ENCODE peak calls at places on chromosomes 13 and 19, in four cellular contexts. W is H54, E is HTR-8/SVneo, Y is NCI-H146. I is an unnamed sample.

GRCh38 chr19:31586282-31586681 is 237.0 kb upstream of the TSHZ3 start:
- DNase-seq in W (no peak), Y (no peak), E (no peak), I (no peak)

GRCh38 chr19:58560007-58560887 is 1.8 kb upstream of the UBE2M start:
- DNase-seq in E (no peak), Y (no peak), W (no peak), I (no peak)

GRCh38 chr19:55703790-55704215 is 28.8 kb downstream of the EPN1 start:
- DNase-seq in E (no peak), W (peak), Y (no peak), I (peak)

GRCh38 chr19:55368701-55369563 is 1.3 kb downstream of the IL11 start:
- DNase-seq in Y (peak), W (peak), E (no peak), I (peak)

GRCh38 chr19:19122902-19123301 is 15.4 kb downstream of the TMEM161A start:
- DNase-seq in W (no peak), E (no peak), Y (no peak), I (no peak)

GRCh38 chr19:17629760-17630159 is 58.4 kb downstream of the UNC13A start:
- DNase-seq in E (no peak), W (no peak), Y (no peak), I (no peak)

GRCh38 chr13:114024603-114025431 is 50.9 kb upstream of the C13orf46 start:
- DNase-seq in E (no peak), W (no peak), Y (no peak), I (no peak)

GRCh38 chr19:29211562-29212416 is 1.2 kb downstream of the UQCRFS1 start:
- DNase-seq in E (no peak), Y (no peak), W (no peak), I (no peak)

GRCh38 chr13:87975035-87975434 is 303.9 kb downstream of the SLITRK5 start:
- DNase-seq in E (no peak), W (no peak), Y (no peak), I (no peak)

GRCh38 chr13:31824705-31825512 is 85.6 kb downstream of the RXFP2 start:
- DNase-seq in Y (peak), W (no peak), E (no peak), I (peak)

GRCh38 chr13:48511621-48512232 is 21.2 kb downstream of the RCBTB2 start:
- DNase-seq in Y (no peak), W (no peak), E (no peak), I (no peak)

GRCh38 chr13:25375727-25376358 is 4.1 kb downstream of the ATP8A2 start:
- DNase-seq in W (peak), E (peak), Y (peak), I (peak)

GRCh38 chr19:33815410-33816340 is 19.0 kb downstream of the KCTD15 start:
- DNase-seq in Y (no peak), W (no peak), E (no peak), I (peak)

GRCh38 chr13:109858319-109858718 is 71.9 kb upstream of the IRS2 start:
- DNase-seq in E (no peak), Y (no peak), W (no peak), I (no peak)

GRCh38 chr19:36128392-36128736 is 11.5 kb upstream of the CAPNS1 start:
- DNase-seq in Y (peak), E (no peak), W (no peak), I (no peak)

GRCh38 chr19:56405062-56405461 is 930 bp downstream of the ZNF583 start:
- DNase-seq in W (no peak), E (no peak), Y (no peak), I (no peak)

GRCh38 chr19:58399903-58400637 is 4.6 kb downstream of the RNF225 start:
- DNase-seq in Y (peak), W (no peak), E (no peak), I (no peak)

GRCh38 chr13:50026788-50027473 is 11.7 kb downstream of the KCNRG start:
- DNase-seq in Y (no peak), W (no peak), E (no peak), I (no peak)

GRCh38 chr13:75699062-75699461 is 62.9 kb downstream of the LMO7 start:
- DNase-seq in Y (no peak), W (no peak), E (no peak), I (no peak)

GRCh38 chr13:30829145-30829544 is 76.9 kb upstream of the MEDAG start:
- DNase-seq in W (peak), Y (no peak), E (peak), I (peak)

GRCh38 chr19:31553844-31554215 is 204.6 kb upstream of the TSHZ3 start:
- DNase-seq in Y (no peak), W (no peak), E (no peak), I (no peak)

GRCh38 chr13:21240586-21240985 is 64.1 kb downstream of the MRPL57 start:
- DNase-seq in W (no peak), E (peak), Y (no peak), I (peak)

GRCh38 chr19:18798384-18799352 is 7.6 kb upstream of the COMP start:
- DNase-seq in Y (peak), W (no peak), E (no peak), I (no peak)

GRCh38 chr13:102402292-102402691 is 444 bp upstream of the FGF14 start:
- DNase-seq in W (no peak), E (no peak), Y (peak), I (no peak)

GRCh38 chr19:11482384-11483050 is 1.7 kb upstream of the ELAVL3 start:
- DNase-seq in W (peak), E (peak), Y (peak), I (peak)

GRCh38 chr19:51726049-51726448 is 2.3 kb upstream of the HAS1 start:
- DNase-seq in Y (no peak), W (no peak), E (peak), I (peak)

GRCh38 chr19:17687141-17687856 is 855 bp downstream of the UNC13A start:
- DNase-seq in Y (peak), W (no peak), E (no peak), I (no peak)

GRCh38 chr19:52646571-52647222 is 8.5 kb upstream of the ZNF83 start:
- DNase-seq in E (no peak), W (no peak), Y (no peak), I (no peak)

GRCh38 chr13:74574964-74575728 is 440.9 kb upstream of the KLF12 start:
- DNase-seq in Y (no peak), W (no peak), E (no peak), I (no peak)